ENCODE peak calls at places on chromosomes 5 and 9, in six cellular contexts. Z is left cardiac atrium, D is NCI-H2081 treated with DMSO at 0.1 percent for 48 hours, P is RPMI8226, H is ovary, L is cardiac fibroblast. Y is an unnamed sample.

GRCh38 chr9:95508242-95508967 is 8.4 kb downstream of the PTCH1 start:
- DNase-seq in P (peak), Z (no peak), D (no peak), H (no peak), L (peak), Y (no peak)

GRCh38 chr9:94581711-94582110 is 11.9 kb downstream of the FBP2 start:
- DNase-seq in L (no peak), P (no peak), Z (no peak), D (no peak), H (no peak), Y (no peak)

GRCh38 chr9:101366038-101366756 is 18.6 kb downstream of the BAAT start:
- DNase-seq in L (peak), Z (no peak), D (no peak), P (no peak), H (no peak), Y (no peak)

GRCh38 chr9:4689687-4690104 is 10.3 kb downstream of the CDC37L1 start:
- DNase-seq in Z (no peak), P (no peak), H (no peak), D (no peak), L (no peak), Y (no peak)

GRCh38 chr5:57889558-57889957 is 406.9 kb upstream of the ACTBL2 start:
- DNase-seq in H (no peak), L (peak), Z (no peak), P (no peak), D (no peak), Y (no peak)

GRCh38 chr5:5633579-5633978 is 211.1 kb downstream of the ICE1 start:
- DNase-seq in D (no peak), L (no peak), H (no peak), P (no peak), Z (no peak), Y (no peak)

GRCh38 chr5:53323943-53324642 is 156.3 kb upstream of the FST start:
- DNase-seq in P (no peak), H (no peak), Z (no peak), D (no peak), L (no peak), Y (no peak)

GRCh38 chr9:95793924-95794828 is 81.3 kb upstream of the ERCC6L2 start:
- DNase-seq in P (no peak), H (no peak), L (peak), Z (no peak), D (no peak), Y (no peak)

GRCh38 chr5:76264681-76265080 is 138.4 kb upstream of the IQGAP2 start:
- DNase-seq in Z (no peak), H (no peak), P (no peak), D (no peak), L (no peak), Y (no peak)

GRCh38 chr9:87714819-87715218 is 11.1 kb upstream of the CTSL start:
- DNase-seq in P (no peak), H (peak), Z (no peak), L (peak), D (no peak), Y (peak)

GRCh38 chr5:956941-957729 is 51.5 kb upstream of the NKD2 start:
- DNase-seq in Z (no peak), H (no peak), D (no peak), L (peak), P (no peak), Y (no peak)

GRCh38 chr9:97982191-97982718 is 886 bp upstream of the ANP32B start:
- DNase-seq in L (no peak), D (no peak), Z (no peak), P (no peak), H (no peak), Y (no peak)

GRCh38 chr5:63959177-63959982 is 2.9 kb downstream of the HTR1A start:
- DNase-seq in H (peak), Z (no peak), P (no peak), D (no peak), L (no peak), Y (no peak)

GRCh38 chr5:45454114-45454513 is 242.1 kb downstream of the HCN1 start:
- DNase-seq in L (peak), H (no peak), Z (no peak), D (no peak), P (peak), Y (no peak)

GRCh38 chr5:77129386-77129785 is 42.3 kb upstream of the ZBED3 start:
- DNase-seq in P (no peak), D (no peak), H (peak), Z (peak), L (peak), Y (no peak)

GRCh38 chr5:84816746-84817547 is 432.3 kb upstream of the EDIL3 start:
- DNase-seq in H (no peak), P (no peak), Z (no peak), L (peak), D (no peak), Y (no peak)

GRCh38 chr9:115306860-115307259 is 188.9 kb upstream of the TNC start:
- DNase-seq in Z (no peak), P (no peak), H (no peak), L (peak), D (no peak), Y (no peak)

GRCh38 chr9:120755827-120756434 is 37.3 kb downstream of the FBXW2 start:
- DNase-seq in P (peak), D (no peak), Z (peak), H (peak), L (peak), Y (no peak)

GRCh38 chr9:18237776-18238175 is 236.2 kb upstream of the ADAMTSL1 start:
- DNase-seq in H (no peak), Z (no peak), L (no peak), D (no peak), P (no peak), Y (no peak)

GRCh38 chr5:5490774-5491347 is 68.4 kb downstream of the ICE1 start:
- DNase-seq in L (no peak), H (no peak), D (no peak), P (no peak), Z (no peak), Y (no peak)

GRCh38 chr5:74179183-74179582 is 461.3 kb downstream of the ENC1 start:
- DNase-seq in P (no peak), D (no peak), Z (no peak), H (no peak), L (peak), Y (no peak)

GRCh38 chr5:37604290-37604689 is 225.2 kb downstream of the WDR70 start:
- DNase-seq in H (no peak), D (no peak), Z (no peak), L (no peak), P (no peak), Y (no peak)

GRCh38 chr5:77882670-77883257 is 106.6 kb upstream of the TBCA start:
- DNase-seq in P (no peak), L (peak), Z (no peak), H (no peak), D (no peak), Y (no peak)

GRCh38 chr5:93209476-93209875 is 371.5 kb downstream of the NR2F1-AS1 start:
- DNase-seq in Z (no peak), P (no peak), L (no peak), H (no peak), D (no peak), Y (no peak)